ENCODE peak calls at places on chromosomes 5 and 9, in four cellular contexts. X is neural progenitor cell, P is cardiac muscle cell, H is astrocyte. R is an unnamed sample.

GRCh38 chr5:90529939-90530677 is 724 bp upstream of the LYSMD3 start:
- DNase-seq in H (peak; percentile 73), P (peak; percentile 85), X (peak; percentile 85), R (peak; percentile 88)

GRCh38 chr5:8417316-8418048 is 548.5 kb downstream of the MTRR start:
- DNase-seq in P (peak; percentile 11), H (no peak), X (no peak), R (no peak)

GRCh38 chr5:176658817-176659216 is 11.5 kb downstream of the TSPAN17 start:
- DNase-seq in P (peak; percentile 47), H (no peak), X (no peak), R (no peak)

GRCh38 chr5:17157916-17158529 is 59.4 kb upstream of the BASP1 start:
- DNase-seq in P (peak; percentile 93), X (no peak), H (peak; percentile 98), R (no peak)

GRCh38 chr5:136590581-136590980 is 225.2 kb upstream of the TRPC7 start:
- DNase-seq in X (no peak), P (no peak), H (no peak), R (no peak)

GRCh38 chr9:133457233-133457632 is 2.5 kb upstream of the CACFD1 start:
- DNase-seq in X (no peak), P (no peak), H (no peak), R (peak; percentile 56)

GRCh38 chr5:122081541-122081940 is 3.5 kb upstream of the LOX start:
- DNase-seq in P (no peak), X (no peak), H (no peak), R (no peak)

GRCh38 chr5:180825768-180826525 is 23.3 kb upstream of the MGAT1 start:
- DNase-seq in P (peak; percentile 71), X (no peak), H (peak; percentile 71), R (no peak)

GRCh38 chr9:13606576-13606975 is 327.1 kb upstream of the MPDZ start:
- DNase-seq in P (no peak), X (no peak), H (no peak), R (no peak)

GRCh38 chr9:105053209-105053652 is 125.3 kb upstream of the ABCA1 start:
- DNase-seq in X (no peak), H (peak; percentile 92), P (peak; percentile 87), R (no peak)

GRCh38 chr9:111952559-111952958 is 55.9 kb downstream of the UGCG start:
- DNase-seq in P (peak; percentile 84), X (no peak), H (peak; percentile 87), R (no peak)

GRCh38 chr5:1255081-1255561 is 29.9 kb downstream of the SLC6A18 start:
- DNase-seq in P (no peak), H (no peak), X (no peak), R (no peak)

GRCh38 chr5:32027717-32028321 is 146.3 kb downstream of the GOLPH3 start:
- DNase-seq in H (peak; percentile 97), P (peak; percentile 99), X (peak; percentile 81), R (peak; percentile 68)

GRCh38 chr5:45260292-45260691 is 435.9 kb downstream of the HCN1 start:
- DNase-seq in P (no peak), X (no peak), H (no peak), R (no peak)

GRCh38 chr9:88529496-88529895 is 5.5 kb upstream of the NXNL2 start:
- DNase-seq in H (no peak), X (no peak), P (no peak), R (no peak)

GRCh38 chr5:41795125-41795524 is 75.1 kb downstream of the OXCT1 start:
- DNase-seq in H (no peak), P (no peak), X (no peak), R (peak; percentile 7)

GRCh38 chr5:68419637-68420452 is 204.3 kb downstream of the PIK3R1 start:
- DNase-seq in H (no peak), P (peak; percentile 50), X (peak; percentile 18), R (no peak)

GRCh38 chr9:76756273-76756650 is 8.0 kb upstream of the PCA3 start:
- DNase-seq in X (peak; percentile 73), H (no peak), P (peak; percentile 34), R (peak; percentile 75)

GRCh38 chr5:59099270-59099994 is 516.6 kb downstream of the RAB3C start:
- DNase-seq in H (peak; percentile 86), X (no peak), P (peak; percentile 67), R (no peak)

GRCh38 chr5:126015244-126016054 is 407.8 kb upstream of the GRAMD2B start:
- DNase-seq in P (peak; percentile 54), H (peak; percentile 93), X (no peak), R (no peak)

GRCh38 chr5:133967715-133968056 is 739 bp downstream of the C5orf15 start:
- DNase-seq in X (peak; percentile 31), P (peak; percentile 43), H (no peak), R (peak; percentile 47)

GRCh38 chr9:112380102-112380581 is at the start of gene HSDL2:
- DNase-seq in H (peak; percentile 19), X (no peak), P (peak; percentile 60), R (peak; percentile 19)

GRCh38 chr5:116858705-116859333 is 284.2 kb upstream of the SEMA6A start:
- DNase-seq in X (no peak), P (no peak), H (no peak), R (no peak)

GRCh38 chr9:4298255-4299005 is 1.4 kb downstream of the GLIS3 start:
- DNase-seq in X (peak; percentile 56), H (no peak), P (no peak), R (peak; percentile 51)

GRCh38 chr5:172115541-172115982 is 72.5 kb downstream of the STK10 start:
- DNase-seq in P (no peak), X (no peak), H (no peak), R (no peak)

GRCh38 chr5:113806250-113806649 is 292.8 kb downstream of the YTHDC2 start:
- DNase-seq in H (peak; percentile 66), P (peak; percentile 49), X (peak; percentile 45), R (peak; percentile 64)

GRCh38 chr5:80600943-80601693 is 31.0 kb upstream of the ANKRD34B start:
- DNase-seq in X (no peak), H (no peak), P (no peak), R (no peak)

GRCh38 chr5:135114759-135115158 is 80.7 kb upstream of the PITX1 start:
- DNase-seq in X (no peak), P (no peak), H (no peak), R (no peak)

GRCh38 chr5:149143470-149143869 is 2.2 kb downstream of the ABLIM3 start:
- DNase-seq in P (peak; percentile 93), H (peak; percentile 81), X (no peak), R (no peak)

GRCh38 chr9:124960409-124960752 is 19.5 kb upstream of the GOLGA1 start:
- DNase-seq in P (peak; percentile 8), X (no peak), H (no peak), R (no peak)

GRCh38 chr9:27548055-27548741 is 18.6 kb upstream of the MOB3B start:
- DNase-seq in X (peak; percentile 62), H (peak; percentile 5), P (peak; percentile 64), R (peak; percentile 66)

GRCh38 chr9:70156729-70157128 is 102.0 kb upstream of the SMC5 start:
- DNase-seq in H (peak; percentile 70), X (no peak), P (peak; percentile 19), R (no peak)

GRCh38 chr9:70161414-70161732 is 97.4 kb upstream of the SMC5 start:
- DNase-seq in P (no peak), H (no peak), X (no peak), R (no peak)

GRCh38 chr9:70165006-70165602 is 93.7 kb upstream of the SMC5 start:
- DNase-seq in P (no peak), X (peak; percentile 59), H (no peak), R (no peak)

GRCh38 chr9:70159630-70160029 is 99.1 kb upstream of the SMC5 start:
- DNase-seq in P (no peak), X (no peak), H (peak; percentile 38), R (no peak)

GRCh38 chr9:70160672-70161413 is 97.9 kb upstream of the SMC5 start:
- DNase-seq in H (no peak), P (no peak), X (no peak), R (no peak)
- H3K4me1 ChIP-seq in H (peaks cover 6% of the 10 kb centered on the region), P (peaks cover 16% of the 10 kb centered on the region), X (peaks cover 22% of the 10 kb centered on the region), R (peaks cover 7% of the 10 kb centered on the region)

DNA sequence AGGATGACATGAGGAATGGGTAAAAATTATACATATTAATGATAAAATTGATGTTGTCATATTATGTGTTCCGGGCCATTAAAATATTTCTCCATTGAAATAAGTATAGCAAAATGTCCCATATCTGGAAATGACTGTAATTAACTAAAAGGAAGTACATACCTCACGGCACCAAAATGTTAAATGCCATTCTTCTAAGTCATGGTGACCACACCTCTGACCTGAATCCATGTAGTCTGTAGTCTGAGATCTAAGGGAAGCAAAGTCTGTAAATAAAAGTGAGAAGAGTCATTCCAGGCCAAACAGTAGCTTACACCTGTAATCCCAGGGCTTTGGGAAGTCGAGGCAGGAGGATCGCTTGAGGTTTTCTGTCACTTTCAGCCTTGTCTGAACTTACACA is 8.7 kb upstream of the GDA start:
- DNase-seq in X (no peak), P (no peak), H (no peak), R (no peak)
- H3K4me3 ChIP-seq in X (no peak overlapping the region), P (no peak overlapping the region), H (no peak overlapping the region), R (no peak overlapping the region)

DNA sequence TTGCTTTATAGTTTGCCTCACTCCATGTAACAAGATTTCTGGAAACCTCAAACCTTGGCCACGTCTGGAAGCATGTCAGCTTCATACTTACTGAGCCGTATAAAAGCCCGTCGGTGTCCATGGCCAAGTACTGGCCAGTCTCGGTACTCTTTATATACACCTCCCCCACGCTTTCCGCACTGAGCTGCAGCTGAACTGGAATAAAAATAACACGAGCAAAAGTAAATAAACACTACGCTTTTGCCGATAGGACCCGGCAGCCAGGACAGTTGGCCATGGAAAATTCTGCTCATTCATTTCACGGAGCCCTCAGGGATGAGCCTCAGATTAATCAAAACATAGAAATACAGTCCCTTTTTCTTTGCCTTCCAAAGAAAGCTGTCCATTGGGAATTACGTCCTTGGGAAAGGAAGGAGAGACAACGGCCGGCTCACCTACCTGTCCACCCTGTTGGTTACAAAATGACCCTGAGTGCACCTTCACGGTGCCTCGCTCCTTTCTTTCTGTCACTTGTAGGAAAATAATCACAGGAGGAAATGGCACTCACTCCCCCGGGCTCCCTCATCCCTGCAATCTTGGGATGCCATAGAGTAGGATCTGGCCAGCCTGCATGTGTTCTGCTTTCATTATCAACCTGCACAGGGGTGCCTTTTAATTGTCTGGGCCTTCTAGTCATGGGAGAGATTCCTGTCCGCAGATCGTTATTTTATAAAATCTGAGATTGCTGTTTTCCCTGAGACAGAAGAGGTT is 85.1 kb downstream of the FGF1 start:
- DNase-seq in H (peak; percentile 81), X (no peak), P (peak; percentile 78), R (no peak)
- TF ChIP-seq CTCF in H (no peak), X (no peak), P (no peak), R (no peak)

GRCh38 chr9:19122490-19123042 is 4.7 kb downstream of the PLIN2 start:
- DNase-seq in P (peak; percentile 62), H (no peak), X (no peak), R (no peak)

GRCh38 chr9:19124430-19124793 is 2.9 kb downstream of the PLIN2 start:
- DNase-seq in X (no peak), P (no peak), H (no peak), R (no peak)

GRCh38 chr9:19119241-19119640 is 8.1 kb downstream of the PLIN2 start:
- DNase-seq in X (no peak), P (peak; percentile 29), H (no peak), R (no peak)

GRCh38 chr9:19119801-19120440 is 7.4 kb downstream of the PLIN2 start:
- DNase-seq in X (no peak), H (no peak), P (peak; percentile 36), R (no peak)

DNA sequence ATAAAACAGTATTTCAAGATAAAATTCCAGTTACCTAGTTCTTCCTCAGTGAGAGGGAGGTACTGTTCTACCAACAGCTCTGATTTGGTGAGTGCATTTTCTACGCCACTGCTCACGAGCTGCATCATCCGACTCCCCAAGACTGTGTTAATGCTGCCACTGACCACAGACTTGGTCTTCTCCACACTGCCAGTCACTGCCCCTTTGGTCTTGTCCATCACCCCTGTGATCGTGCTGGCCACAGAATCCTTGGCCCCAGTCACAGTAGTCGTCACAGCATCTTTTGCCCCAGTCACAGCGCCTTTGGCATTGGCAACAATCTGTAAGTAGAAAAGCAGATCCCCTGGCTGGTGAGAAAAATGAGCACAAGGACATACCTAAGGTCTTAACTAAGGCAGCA is 6.4 kb downstream of the PLIN2 start:
- DNase-seq in X (no peak), H (no peak), P (peak; percentile 24), R (no peak)
- H3K4me1 ChIP-seq in X (peaks cover 7% of the 10 kb centered on the region), H (peaks cover 20% of the 10 kb centered on the region), P (peaks cover 3% of the 10 kb centered on the region), R (peaks cover 9% of the 10 kb centered on the region)